ENCODE peak calls at places on chromosomes 2 and 18, in five cellular contexts. D is tibial artery; K is GM13977; J is HFFc6; T is CD8-positive, alpha-beta T cell. O is an unnamed sample.

GRCh38 chr18:76491436-76491800 is 3.6 kb downstream of the ZNF516 start:
- DNase-seq in T (peak), K (peak), J (no peak), D (peak), O (peak)

GRCh38 chr2:187008111-187008510 is 159.1 kb upstream of the ZSWIM2 start:
- DNase-seq in D (no peak), J (no peak), K (no peak), T (no peak), O (no peak)

GRCh38 chr2:215918901-215919585 is 94.3 kb downstream of the MREG start:
- DNase-seq in J (no peak), T (no peak), D (no peak), K (no peak), O (no peak)

GRCh38 chr2:231003186-231003585 is 7.3 kb downstream of the SPATA3 start:
- DNase-seq in D (no peak), J (no peak), T (no peak), K (no peak), O (no peak)

GRCh38 chr18:49250819-49251388 is 209.5 kb downstream of the DYM start:
- DNase-seq in D (no peak), K (no peak), T (no peak), J (peak), O (no peak)

GRCh38 chr2:239046822-239047221 is 198.9 kb downstream of the TWIST2 start:
- DNase-seq in D (no peak), K (no peak), J (no peak), T (no peak), O (no peak)

GRCh38 chr18:37435996-37436395 is 129.6 kb downstream of the CELF4 start:
- DNase-seq in K (no peak), T (no peak), D (no peak), J (no peak), O (no peak)

GRCh38 chr2:219002395-219003266 is 9.4 kb upstream of the CRYBA2 start:
- DNase-seq in J (no peak), T (peak), D (no peak), K (no peak), O (peak)

GRCh38 chr2:58428553-58429284 is 187.6 kb upstream of the FANCL start:
- DNase-seq in K (peak), D (no peak), T (no peak), J (no peak), O (peak)

GRCh38 chr18:75041586-75041985 is 167.4 kb downstream of the PTGR3 start:
- DNase-seq in J (peak), K (no peak), D (no peak), T (no peak), O (no peak)

DNA sequence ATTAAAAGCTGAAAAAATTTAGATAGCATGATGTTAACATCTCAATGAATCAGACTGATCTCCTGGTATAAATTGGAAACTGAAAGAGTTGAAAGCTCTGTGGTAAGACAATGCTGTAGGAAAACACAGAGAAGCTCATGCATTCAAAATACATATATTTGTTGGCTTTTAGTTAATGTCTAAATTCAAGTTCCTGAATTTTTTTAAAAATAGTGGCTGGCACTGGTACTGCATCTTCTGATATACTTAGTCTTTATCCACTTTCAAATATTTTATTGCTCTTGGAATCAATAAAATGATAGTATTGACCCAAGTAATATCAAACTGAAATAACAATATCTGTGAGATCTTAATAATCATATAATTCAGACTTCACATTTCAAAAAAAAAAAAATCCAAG is 151.4 kb upstream of the FIGN start:
- DNase-seq in J (no peak), D (no peak), T (no peak), K (no peak), O (no peak)
- TF ChIP-seq CTCF in J (peak), D (peak), T (no peak), K (no peak), O (peak)

GRCh38 chr2:10466801-10467200 is 18.7 kb upstream of the ODC1 start:
- DNase-seq in T (no peak), K (no peak), J (no peak), D (peak), O (no peak)

GRCh38 chr2:10469301-10469700 is 21.2 kb upstream of the ODC1 start:
- DNase-seq in K (no peak), D (peak), J (no peak), T (no peak), O (no peak)

GRCh38 chr2:10467401-10467800 is 19.3 kb upstream of the ODC1 start:
- DNase-seq in J (no peak), D (peak), T (no peak), K (no peak), O (no peak)

GRCh38 chr2:10462178-10463083 is 14.3 kb upstream of the ODC1 start:
- DNase-seq in D (peak), T (no peak), K (no peak), J (no peak), O (no peak)

GRCh38 chr2:10465915-10466314 is 17.8 kb upstream of the ODC1 start:
- DNase-seq in J (no peak), T (no peak), D (peak), K (no peak), O (no peak)
- TF ChIP-seq CTCF in J (no peak), T (no peak), D (no peak), K (no peak), O (no peak)

DNA sequence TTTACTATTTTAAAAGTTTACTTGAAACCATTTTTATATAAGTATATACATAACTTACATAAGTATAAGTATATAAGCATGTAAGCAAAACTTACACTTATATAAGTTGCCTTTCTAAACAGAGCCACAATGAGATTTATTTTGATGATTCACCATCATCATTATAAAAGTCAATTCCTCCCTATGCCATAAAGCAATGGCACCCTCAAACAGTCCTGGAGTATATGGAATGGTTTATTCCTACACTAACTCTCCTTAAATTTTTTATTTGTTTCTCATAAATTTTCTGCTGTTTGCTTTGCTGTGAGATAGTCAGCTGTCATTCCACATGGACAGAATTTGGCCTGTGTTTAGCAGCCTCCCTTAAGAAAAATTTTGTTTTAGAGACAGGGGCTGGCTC is 114.2 kb downstream of the NAB1 start:
- DNase-seq in K (no peak), J (no peak), D (no peak), T (no peak), O (no peak)
- TF ChIP-seq CTCF in K (no peak), J (no peak), D (no peak), T (no peak), O (no peak)

GRCh38 chr2:236702693-236703092 is 133.1 kb downstream of the ACKR3 start:
- DNase-seq in T (no peak), J (no peak), D (peak), K (no peak), O (no peak)
- TF ChIP-seq CTCF in T (no peak), J (no peak), D (no peak), K (no peak), O (peak)

GRCh38 chr2:112817082-112817481 is 19.5 kb downstream of the IL1B start:
- DNase-seq in D (no peak), K (no peak), T (no peak), J (no peak), O (no peak)
- TF ChIP-seq CTCF in D (no peak), K (no peak), T (no peak), J (no peak), O (no peak)